ENCODE peak calls at places on chromosomes 4 and X, in six cellular contexts. One of them, this sample, is unnamed.

GRCh38 chr4:172983014-172983413 is 185.6 kb upstream of the GALNT7 start:
- DNase-seq in NT2/D1: no peak
- DNase-seq in Karpas-422: no peak
- DNase-seq in fibroblast of lung: peak
- DNase-seq in endothelial cell of umbilical vein: no peak
- DNase-seq in astrocyte: peak
- DNase-seq in this sample: peak

GRCh38 chrX:56120242-56120641 is 111.9 kb upstream of the KLF8 start:
- DNase-seq in Karpas-422: no peak
- DNase-seq in astrocyte: no peak
- DNase-seq in endothelial cell of umbilical vein: no peak
- DNase-seq in NT2/D1: no peak
- DNase-seq in fibroblast of lung: no peak
- DNase-seq in this sample: no peak

GRCh38 chrX:10634681-10635161 is 14.3 kb upstream of the MID1 start:
- DNase-seq in astrocyte: peak
- DNase-seq in NT2/D1: no peak
- DNase-seq in fibroblast of lung: peak
- DNase-seq in Karpas-422: peak
- DNase-seq in endothelial cell of umbilical vein: no peak
- DNase-seq in this sample: no peak

GRCh38 chr4:146507607-146508006 is 14.1 kb downstream of the SLC10A7 start:
- DNase-seq in endothelial cell of umbilical vein: no peak
- DNase-seq in Karpas-422: no peak
- DNase-seq in fibroblast of lung: peak
- DNase-seq in NT2/D1: no peak
- DNase-seq in astrocyte: no peak
- DNase-seq in this sample: no peak

GRCh38 chrX:48480142-48480541 is 4.1 kb downstream of the FTSJ1 start:
- DNase-seq in NT2/D1: no peak
- DNase-seq in fibroblast of lung: no peak
- DNase-seq in Karpas-422: no peak
- DNase-seq in astrocyte: no peak
- DNase-seq in endothelial cell of umbilical vein: no peak
- DNase-seq in this sample: no peak

GRCh38 chr4:40241026-40241425 is 44.2 kb downstream of the RHOH start:
- DNase-seq in NT2/D1: no peak
- DNase-seq in endothelial cell of umbilical vein: no peak
- DNase-seq in fibroblast of lung: no peak
- DNase-seq in astrocyte: no peak
- DNase-seq in Karpas-422: no peak
- DNase-seq in this sample: no peak

GRCh38 chr4:148574502-148574901 is 132.3 kb upstream of the NR3C2 start:
- DNase-seq in NT2/D1: no peak
- DNase-seq in Karpas-422: no peak
- DNase-seq in astrocyte: peak
- DNase-seq in fibroblast of lung: no peak
- DNase-seq in endothelial cell of umbilical vein: no peak
- DNase-seq in this sample: no peak

GRCh38 chr4:76199664-76200211 is 13.9 kb downstream of the SCARB2 start:
- DNase-seq in fibroblast of lung: peak
- DNase-seq in Karpas-422: peak
- DNase-seq in astrocyte: peak
- DNase-seq in endothelial cell of umbilical vein: peak
- DNase-seq in NT2/D1: no peak
- DNase-seq in this sample: peak

GRCh38 chr4:1779588-1780382 is 13.3 kb upstream of the FGFR3 start:
- DNase-seq in fibroblast of lung: no peak
- DNase-seq in astrocyte: no peak
- DNase-seq in endothelial cell of umbilical vein: no peak
- DNase-seq in NT2/D1: no peak
- DNase-seq in Karpas-422: no peak
- DNase-seq in this sample: no peak

GRCh38 chr4:89294583-89295244 is 12.9 kb downstream of the GPRIN3 start:
- DNase-seq in Karpas-422: no peak
- DNase-seq in NT2/D1: no peak
- DNase-seq in endothelial cell of umbilical vein: peak
- DNase-seq in astrocyte: no peak
- DNase-seq in fibroblast of lung: no peak
- DNase-seq in this sample: peak

GRCh38 chr4:162683659-162684370 is 482.9 kb downstream of the NAF1 start:
- DNase-seq in Karpas-422: no peak
- DNase-seq in astrocyte: peak
- DNase-seq in endothelial cell of umbilical vein: no peak
- DNase-seq in fibroblast of lung: no peak
- DNase-seq in NT2/D1: no peak
- DNase-seq in this sample: no peak

GRCh38 chr4:8703857-8704495 is 111.4 kb downstream of the CPZ start:
- DNase-seq in fibroblast of lung: no peak
- DNase-seq in endothelial cell of umbilical vein: no peak
- DNase-seq in astrocyte: no peak
- DNase-seq in NT2/D1: no peak
- DNase-seq in Karpas-422: no peak
- DNase-seq in this sample: no peak

GRCh38 chrX:43840265-43840664 is 42.0 kb downstream of the MAOB start:
- DNase-seq in endothelial cell of umbilical vein: no peak
- DNase-seq in NT2/D1: no peak
- DNase-seq in astrocyte: no peak
- DNase-seq in Karpas-422: no peak
- DNase-seq in fibroblast of lung: no peak
- DNase-seq in this sample: no peak

GRCh38 chrX:54030329-54030728 is 13.9 kb downstream of the PHF8 start:
- DNase-seq in Karpas-422: no peak
- DNase-seq in NT2/D1: no peak
- DNase-seq in fibroblast of lung: no peak
- DNase-seq in endothelial cell of umbilical vein: no peak
- DNase-seq in astrocyte: no peak
- DNase-seq in this sample: no peak

GRCh38 chrX:101287402-101287801 is 3.7 kb downstream of the TAF7L start:
- DNase-seq in fibroblast of lung: peak
- DNase-seq in endothelial cell of umbilical vein: peak
- DNase-seq in Karpas-422: peak
- DNase-seq in NT2/D1: peak
- DNase-seq in astrocyte: peak
- DNase-seq in this sample: peak

GRCh38 chrX:136766785-136767103 is 14.0 kb downstream of the ARHGEF6 start:
- DNase-seq in NT2/D1: no peak
- DNase-seq in Karpas-422: no peak
- DNase-seq in fibroblast of lung: no peak
- DNase-seq in endothelial cell of umbilical vein: no peak
- DNase-seq in astrocyte: no peak
- DNase-seq in this sample: no peak

GRCh38 chr4:181528570-181529184 is 714.5 kb upstream of the TENM3 start:
- DNase-seq in endothelial cell of umbilical vein: no peak
- DNase-seq in Karpas-422: peak
- DNase-seq in NT2/D1: peak
- DNase-seq in astrocyte: peak
- DNase-seq in fibroblast of lung: peak
- DNase-seq in this sample: peak

GRCh38 chr4:82680834-82681233 is 117.8 kb downstream of the SCD5 start:
- DNase-seq in astrocyte: no peak
- DNase-seq in endothelial cell of umbilical vein: no peak
- DNase-seq in fibroblast of lung: no peak
- DNase-seq in NT2/D1: no peak
- DNase-seq in Karpas-422: no peak
- DNase-seq in this sample: no peak

GRCh38 chr4:48781968-48782367 is 1.9 kb upstream of the FRYL start:
- DNase-seq in fibroblast of lung: no peak
- DNase-seq in endothelial cell of umbilical vein: no peak
- DNase-seq in NT2/D1: no peak
- DNase-seq in Karpas-422: no peak
- DNase-seq in astrocyte: no peak
- DNase-seq in this sample: no peak

GRCh38 chrX:41559662-41560061 is 112.5 kb downstream of the NYX start:
- DNase-seq in NT2/D1: no peak
- DNase-seq in Karpas-422: no peak
- DNase-seq in fibroblast of lung: peak
- DNase-seq in astrocyte: peak
- DNase-seq in endothelial cell of umbilical vein: peak
- DNase-seq in this sample: no peak

GRCh38 chr4:86822136-86822535 is 27.0 kb downstream of the SLC10A6 start:
- DNase-seq in endothelial cell of umbilical vein: no peak
- DNase-seq in NT2/D1: no peak
- DNase-seq in fibroblast of lung: no peak
- DNase-seq in Karpas-422: no peak
- DNase-seq in astrocyte: peak
- DNase-seq in this sample: no peak

GRCh38 chrX:140710710-140711109 is 1.2 kb downstream of the LINC00632 start:
- DNase-seq in Karpas-422: no peak
- DNase-seq in endothelial cell of umbilical vein: no peak
- DNase-seq in astrocyte: no peak
- DNase-seq in NT2/D1: no peak
- DNase-seq in fibroblast of lung: peak
- DNase-seq in this sample: no peak

GRCh38 chr4:54525602-54526001 is 132.2 kb upstream of the KIT start:
- DNase-seq in Karpas-422: no peak
- DNase-seq in NT2/D1: no peak
- DNase-seq in endothelial cell of umbilical vein: no peak
- DNase-seq in astrocyte: peak
- DNase-seq in fibroblast of lung: peak
- DNase-seq in this sample: no peak

GRCh38 chr4:10554694-10555093 is 97.5 kb upstream of the ZNF518B start:
- DNase-seq in astrocyte: peak
- DNase-seq in endothelial cell of umbilical vein: peak
- DNase-seq in NT2/D1: peak
- DNase-seq in Karpas-422: peak
- DNase-seq in fibroblast of lung: peak
- DNase-seq in this sample: peak

DNA sequence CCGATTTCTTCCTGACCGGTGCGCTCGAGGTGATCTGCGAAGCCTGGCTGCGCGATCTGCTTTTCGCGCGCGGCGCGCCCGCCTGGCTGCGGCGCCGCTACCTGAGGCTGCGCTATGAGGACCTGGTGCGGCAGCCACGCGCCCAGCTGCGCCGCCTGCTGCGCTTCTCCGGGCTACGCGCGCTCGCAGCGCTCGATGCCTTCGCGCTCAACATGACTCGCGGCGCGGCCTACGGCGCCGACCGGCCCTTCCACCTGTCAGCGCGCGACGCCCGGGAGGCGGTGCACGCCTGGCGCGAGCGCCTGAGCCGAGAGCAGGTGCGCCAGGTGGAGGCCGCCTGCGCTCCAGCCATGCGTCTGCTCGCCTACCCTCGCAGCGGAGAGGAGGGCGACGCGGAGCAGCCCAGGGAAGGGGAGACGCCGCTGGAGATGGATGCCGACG is 1.4 kb downstream of the CHST7 start:
- DNase-seq in fibroblast of lung: no peak
- DNase-seq in Karpas-422: no peak
- DNase-seq in endothelial cell of umbilical vein: peak
- DNase-seq in astrocyte: no peak
- DNase-seq in NT2/D1: no peak
- DNase-seq in this sample: peak
- H3K9ac ChIP-seq in fibroblast of lung: peak
- H3K9ac ChIP-seq in Karpas-422: no peak
- H3K9ac ChIP-seq in endothelial cell of umbilical vein: no peak
- H3K9ac ChIP-seq in astrocyte: peak
- H3K9ac ChIP-seq in NT2/D1: peak
- H3K9ac ChIP-seq in this sample: no peak

GRCh38 chr4:21885770-21886169 is 62.8 kb downstream of the KCNIP4 start:
- DNase-seq in NT2/D1: no peak
- DNase-seq in fibroblast of lung: no peak
- DNase-seq in astrocyte: peak
- DNase-seq in Karpas-422: no peak
- DNase-seq in endothelial cell of umbilical vein: no peak
- DNase-seq in this sample: no peak

GRCh38 chr4:21887481-21887880 is 61.1 kb downstream of the KCNIP4 start:
- DNase-seq in astrocyte: peak
- DNase-seq in endothelial cell of umbilical vein: no peak
- DNase-seq in Karpas-422: no peak
- DNase-seq in NT2/D1: no peak
- DNase-seq in fibroblast of lung: no peak
- DNase-seq in this sample: no peak

GRCh38 chr4:21882050-21882839 is 66.3 kb downstream of the KCNIP4 start:
- DNase-seq in endothelial cell of umbilical vein: no peak
- DNase-seq in NT2/D1: no peak
- DNase-seq in Karpas-422: no peak
- DNase-seq in fibroblast of lung: peak
- DNase-seq in astrocyte: peak
- DNase-seq in this sample: peak

GRCh38 chr4:21884615-21885014 is 64.0 kb downstream of the KCNIP4 start:
- DNase-seq in fibroblast of lung: no peak
- DNase-seq in NT2/D1: no peak
- DNase-seq in Karpas-422: no peak
- DNase-seq in astrocyte: no peak
- DNase-seq in endothelial cell of umbilical vein: no peak
- DNase-seq in this sample: no peak

GRCh38 chr4:21885241-21885640 is 63.3 kb downstream of the KCNIP4 start:
- DNase-seq in NT2/D1: no peak
- DNase-seq in fibroblast of lung: peak
- DNase-seq in astrocyte: peak
- DNase-seq in Karpas-422: no peak
- DNase-seq in endothelial cell of umbilical vein: no peak
- DNase-seq in this sample: no peak
- H3K9ac ChIP-seq in NT2/D1: no peak
- H3K9ac ChIP-seq in fibroblast of lung: no peak
- H3K9ac ChIP-seq in astrocyte: no peak
- H3K9ac ChIP-seq in Karpas-422: no peak
- H3K9ac ChIP-seq in endothelial cell of umbilical vein: no peak
- H3K9ac ChIP-seq in this sample: no peak

GRCh38 chrX:153662266-153662665 is 11.3 kb downstream of the PNCK start:
- DNase-seq in endothelial cell of umbilical vein: peak
- DNase-seq in NT2/D1: no peak
- DNase-seq in Karpas-422: peak
- DNase-seq in fibroblast of lung: peak
- DNase-seq in astrocyte: no peak
- DNase-seq in this sample: peak
- H3K9ac ChIP-seq in endothelial cell of umbilical vein: no peak
- H3K9ac ChIP-seq in NT2/D1: no peak
- H3K9ac ChIP-seq in Karpas-422: no peak
- H3K9ac ChIP-seq in fibroblast of lung: no peak
- H3K9ac ChIP-seq in astrocyte: no peak
- H3K9ac ChIP-seq in this sample: no peak

DNA sequence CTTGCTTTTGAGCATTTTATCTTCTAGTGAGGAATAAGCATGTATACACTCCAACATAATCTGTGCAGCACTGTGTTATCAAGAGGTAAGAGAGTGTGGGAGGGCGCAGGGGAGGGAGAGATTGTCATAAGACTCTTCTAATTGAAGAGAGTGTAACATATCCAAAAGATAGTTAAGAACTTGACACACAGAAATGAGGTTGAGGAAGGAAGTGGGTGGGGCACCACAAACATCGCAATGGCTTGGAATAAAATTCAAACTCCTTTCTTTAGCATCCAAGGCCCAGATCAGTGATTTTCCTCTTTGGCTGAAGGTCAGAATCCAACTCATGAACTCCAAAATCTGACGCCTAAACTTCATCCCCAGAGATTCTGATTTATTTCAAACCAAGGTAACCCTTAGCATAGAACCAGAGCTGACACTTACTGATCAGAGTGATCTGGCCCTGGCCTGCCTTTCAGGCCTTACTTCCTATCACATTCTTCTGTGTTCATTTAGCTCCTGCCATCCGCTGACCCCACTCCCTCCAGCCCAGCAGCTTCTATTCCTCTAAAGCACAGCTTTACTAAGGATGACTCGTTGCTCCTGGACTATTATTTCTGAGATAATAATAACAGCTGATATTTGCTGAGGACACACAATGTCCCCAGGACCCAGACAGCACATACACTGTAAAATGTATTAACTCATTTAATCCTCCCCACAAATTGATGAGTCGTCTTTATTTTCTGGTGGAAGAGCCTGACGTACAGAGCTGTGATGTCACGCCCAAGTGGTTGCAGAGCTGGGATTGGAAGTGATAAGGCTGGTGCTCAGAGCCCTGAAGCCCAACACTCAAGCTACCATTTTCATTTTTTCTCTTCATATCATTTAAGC is 10.6 kb upstream of the CTSO start:
- DNase-seq in astrocyte: no peak
- DNase-seq in endothelial cell of umbilical vein: no peak
- DNase-seq in NT2/D1: no peak
- DNase-seq in fibroblast of lung: no peak
- DNase-seq in Karpas-422: no peak
- DNase-seq in this sample: no peak
- H3K9ac ChIP-seq in astrocyte: no peak
- H3K9ac ChIP-seq in endothelial cell of umbilical vein: no peak
- H3K9ac ChIP-seq in NT2/D1: no peak
- H3K9ac ChIP-seq in fibroblast of lung: no peak
- H3K9ac ChIP-seq in Karpas-422: no peak
- H3K9ac ChIP-seq in this sample: no peak